ENCODE peak calls at places on chromosomes 12 and 14, in four cellular contexts. U is fibroblast of lung, G is lung, P is brain microvascular endothelial cell. E is an unnamed sample.

GRCh38 chr14:74333909-74334308 is 14.4 kb upstream of the VRTN start:
- DNase-seq in U (peak), G (no peak), P (peak), E (peak)

GRCh38 chr14:92465353-92466067 is 48.1 kb upstream of the RIN3 start:
- DNase-seq in U (no peak), G (no peak), P (no peak), E (no peak)

GRCh38 chr14:76516884-76517283 is 140.9 kb downstream of the ESRRB start:
- DNase-seq in U (no peak), G (no peak), P (no peak), E (no peak)

GRCh38 chr12:86572455-86572854 is 316.3 kb upstream of the MGAT4C start:
- DNase-seq in U (no peak), G (no peak), P (no peak), E (no peak)

GRCh38 chr14:41062826-41063225 is 543.9 kb upstream of the LRFN5 start:
- DNase-seq in U (peak), G (no peak), P (no peak), E (no peak)

GRCh38 chr14:70821916-70822705 is 12.8 kb upstream of the MAP3K9 start:
- DNase-seq in U (peak), G (peak), P (peak), E (no peak)

GRCh38 chr14:92880851-92881250 is 42.1 kb upstream of the CHGA start:
- DNase-seq in U (peak), G (no peak), P (peak), E (no peak)

GRCh38 chr14:69152181-69152943 is 557 bp downstream of the DCAF5 start:
- DNase-seq in U (peak), G (peak), P (no peak), E (no peak)

GRCh38 chr12:61137677-61138380 is 1122.4 kb upstream of the USP15 start:
- DNase-seq in U (no peak), G (no peak), P (no peak), E (no peak)

GRCh38 chr12:128449146-128449894 is 182.3 kb downstream of the TMEM132C start:
- DNase-seq in U (no peak), G (no peak), P (no peak), E (no peak)

GRCh38 chr12:75852956-75853355 is 178.6 kb downstream of the PHLDA1 start:
- DNase-seq in U (no peak), G (no peak), P (no peak), E (no peak)

GRCh38 chr12:122506393-122506938 is 5.7 kb upstream of the ZCCHC8 start:
- DNase-seq in U (no peak), G (no peak), P (no peak), E (no peak)

DNA sequence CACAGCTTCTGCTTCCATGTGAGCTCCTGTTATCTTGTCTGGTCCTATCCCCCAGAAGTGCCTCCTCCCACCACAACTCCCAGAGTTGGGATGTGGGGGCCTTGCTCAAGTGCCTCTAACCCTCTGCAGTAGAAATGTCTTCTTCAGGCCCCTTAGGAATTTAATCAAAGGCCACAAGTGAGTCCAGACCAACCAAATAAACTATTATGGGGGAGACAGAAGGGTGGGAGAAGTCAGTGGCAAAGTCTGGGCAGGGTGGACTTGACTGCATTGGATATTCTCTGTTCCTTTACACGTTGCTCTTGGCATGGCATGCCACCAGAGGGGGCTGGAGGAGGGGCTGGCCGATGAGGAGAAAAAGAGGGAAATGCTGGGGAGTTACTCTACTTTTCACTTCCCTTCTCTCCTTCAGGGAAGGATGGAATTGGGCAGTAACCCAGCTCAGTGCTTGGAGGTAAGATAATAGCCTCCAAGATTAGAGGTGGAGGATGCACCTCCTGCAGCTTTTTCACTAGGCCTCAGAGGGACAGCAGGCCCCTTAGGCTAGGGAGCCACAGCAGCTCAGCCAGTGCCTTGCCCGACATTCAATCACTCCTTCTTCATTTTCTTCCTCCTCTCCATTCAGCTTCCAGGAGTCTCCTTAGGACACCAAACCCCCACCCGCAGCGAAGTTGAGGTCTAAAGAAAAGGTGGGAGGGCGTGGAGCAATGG is 1.2 kb upstream of the AP1G2 start:
- DNase-seq in U (no peak), G (no peak), P (no peak), E (no peak)
- TF ChIP-seq CTCF in U (no peak), G (no peak), P (peak), E (no peak)

GRCh38 chr12:121005346-121005815 is 10.9 kb downstream of the C12orf43 start:
- DNase-seq in U (peak), G (no peak), P (peak), E (no peak)

GRCh38 chr12:121004253-121004815 is 12.0 kb downstream of the C12orf43 start:
- DNase-seq in U (no peak), G (no peak), P (no peak), E (no peak)

GRCh38 chr12:121001841-121002483 is 14.3 kb downstream of the C12orf43 start:
- DNase-seq in U (no peak), G (no peak), P (no peak), E (no peak)

GRCh38 chr12:121001060-121001459 is 15.2 kb downstream of the C12orf43 start:
- DNase-seq in U (no peak), G (no peak), P (no peak), E (no peak)

DNA sequence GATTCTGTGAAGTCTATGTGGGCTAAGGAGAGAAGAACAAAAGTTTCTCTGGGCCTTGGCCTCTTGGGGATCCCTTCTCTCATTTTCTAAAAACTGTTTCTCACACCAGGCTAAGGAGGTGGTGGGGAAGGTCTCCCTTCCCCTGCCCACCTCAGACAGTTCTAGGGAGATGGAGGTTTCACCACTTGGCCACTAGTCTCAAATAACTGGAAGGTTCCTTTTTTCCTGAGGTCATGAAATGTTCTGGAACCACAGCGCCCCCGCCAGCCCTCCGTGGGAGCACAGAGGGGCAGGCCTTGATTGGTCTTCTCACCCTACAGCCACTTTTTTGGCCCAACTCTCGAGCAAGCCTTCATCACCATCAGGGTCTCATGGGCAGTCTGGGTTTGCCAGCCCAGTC is 12.6 kb downstream of the C12orf43 start:
- DNase-seq in U (no peak), G (no peak), P (no peak), E (no peak)
- TF ChIP-seq CTCF in U (no peak), G (no peak), P (peak), E (no peak)

GRCh38 chr12:47921907-47922306 is 17.1 kb upstream of the VDR start:
- DNase-seq in U (no peak), G (no peak), P (no peak), E (no peak)
- TF ChIP-seq CTCF in U (no peak), G (no peak), P (no peak), E (no peak)

GRCh38 chr12:103493199-103493598 is 2.6 kb downstream of the C12orf42 start:
- DNase-seq in U (no peak), G (no peak), P (no peak), E (no peak)

GRCh38 chr12:103494388-103494787 is 1.4 kb downstream of the C12orf42 start:
- DNase-seq in U (no peak), G (no peak), P (no peak), E (no peak)

GRCh38 chr12:103498990-103499389 is 3.2 kb upstream of the C12orf42 start:
- DNase-seq in U (no peak), G (no peak), P (no peak), E (no peak)

GRCh38 chr12:103495158-103495782 is 498 bp downstream of the C12orf42 start:
- DNase-seq in U (no peak), G (no peak), P (no peak), E (no peak)

GRCh38 chr12:103495783-103496456 is at the start of gene C12orf42:
- DNase-seq in U (no peak), G (no peak), P (no peak), E (no peak)
- TF ChIP-seq CTCF in U (peak), G (no peak), P (peak), E (peak)

GRCh38 chr12:9636807-9637206 is 29.1 kb upstream of the KLRB1 start:
- DNase-seq in U (no peak), G (no peak), P (no peak), E (no peak)
- TF ChIP-seq CTCF in U (no peak), G (no peak), P (peak), E (no peak)

GRCh38 chr14:31268216-31268615 is 60.6 kb upstream of the HECTD1 start:
- DNase-seq in U (no peak), G (no peak), P (no peak), E (peak)

GRCh38 chr14:31269599-31270195 is 62.1 kb upstream of the HECTD1 start:
- DNase-seq in U (no peak), G (no peak), P (no peak), E (no peak)

GRCh38 chr14:31271648-31272047 is 64.1 kb upstream of the HECTD1 start:
- DNase-seq in U (no peak), G (no peak), P (no peak), E (no peak)

GRCh38 chr14:31266437-31267331 is 59.1 kb upstream of the HECTD1 start:
- DNase-seq in U (no peak), G (no peak), P (no peak), E (no peak)

DNA sequence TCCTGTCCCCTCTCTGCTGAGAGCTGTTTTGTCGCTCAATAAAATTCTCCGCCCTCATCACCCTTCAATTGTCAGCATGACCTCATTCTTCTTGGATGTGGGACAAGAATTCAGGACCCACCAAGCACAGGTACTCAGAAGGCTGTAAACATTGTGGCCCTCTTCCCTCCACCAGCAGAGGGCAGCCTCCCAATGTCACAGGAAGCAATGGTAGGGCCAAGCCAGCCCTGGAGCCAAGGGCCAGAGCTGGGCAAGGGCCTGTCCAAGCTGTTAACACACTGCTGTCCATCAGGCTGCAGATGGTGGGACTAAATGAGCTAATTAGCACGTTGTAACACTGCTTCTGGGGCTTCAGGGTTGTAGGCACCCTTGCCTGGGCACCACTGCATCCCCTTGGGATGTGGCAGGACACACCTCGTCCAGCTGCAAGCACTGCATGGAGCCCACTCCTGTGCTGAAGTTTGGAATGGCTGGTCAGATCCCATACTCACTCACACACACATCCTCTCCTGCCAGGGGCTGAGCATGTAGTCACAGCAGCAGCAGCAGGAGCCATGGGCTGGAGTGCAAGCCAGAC is 62.7 kb upstream of the HECTD1 start:
- DNase-seq in U (no peak), G (peak), P (no peak), E (no peak)
- TF ChIP-seq CTCF in U (no peak), G (no peak), P (peak), E (peak)

DNA sequence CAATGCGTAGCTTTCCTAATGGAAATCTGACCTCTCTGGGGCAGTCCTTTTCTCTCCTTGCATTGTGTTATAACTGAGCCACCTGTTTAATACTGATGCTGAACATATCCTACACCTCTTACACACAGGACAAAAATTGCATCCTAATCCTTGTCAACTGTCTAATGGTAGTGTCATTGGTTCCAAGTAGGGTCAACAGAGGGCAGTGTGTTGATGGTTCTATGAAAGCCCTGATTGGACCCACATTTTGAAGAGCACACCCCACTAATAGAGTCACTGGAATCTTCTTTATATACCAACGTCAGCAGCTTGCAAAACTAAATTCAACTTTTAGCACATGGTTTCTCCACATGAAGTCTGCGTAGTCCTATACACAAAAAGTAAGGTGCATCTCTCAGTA is 148.2 kb downstream of the SLC25A21 start:
- DNase-seq in U (no peak), G (no peak), P (no peak), E (no peak)
- TF ChIP-seq CTCF in U (no peak), G (no peak), P (no peak), E (no peak)

GRCh38 chr12:93442411-93443340 is 929 bp upstream of the UBE2N start:
- DNase-seq in U (no peak), G (no peak), P (no peak), E (no peak)

GRCh38 chr12:93440043-93440835 is 1.5 kb downstream of the UBE2N start:
- DNase-seq in U (peak), G (no peak), P (no peak), E (no peak)

GRCh38 chr12:93443576-93443975 is 1.8 kb upstream of the UBE2N start:
- DNase-seq in U (no peak), G (no peak), P (no peak), E (no peak)

GRCh38 chr12:93441111-93441616 is 583 bp downstream of the UBE2N start:
- DNase-seq in U (peak), G (no peak), P (no peak), E (no peak)

GRCh38 chr12:93441617-93442410 is at the start of gene UBE2N:
- DNase-seq in U (peak), G (peak), P (peak), E (peak)
- TF ChIP-seq CTCF in U (no peak), G (no peak), P (no peak), E (no peak)

GRCh38 chr12:52231305-52232232 is 1.5 kb upstream of the KRT7 start:
- DNase-seq in U (no peak), G (peak), P (no peak), E (no peak)

GRCh38 chr12:52233462-52234141 is 559 bp downstream of the KRT7 start:
- DNase-seq in U (no peak), G (no peak), P (no peak), E (no peak)

GRCh38 chr12:52232233-52232915 is 669 bp upstream of the KRT7 start:
- DNase-seq in U (no peak), G (no peak), P (no peak), E (no peak)

GRCh38 chr12:52234226-52234810 is 1.3 kb downstream of the KRT7 start:
- DNase-seq in U (no peak), G (no peak), P (no peak), E (no peak)

GRCh38 chr12:52232916-52233461 is at the start of gene KRT7:
- DNase-seq in U (no peak), G (peak), P (no peak), E (no peak)
- TF ChIP-seq CTCF in U (no peak), G (no peak), P (peak), E (no peak)